ENCODE peak calls at places on chromosome 9, in ten cellular contexts. J, P, A, K, T, V, R, C, Y and S are unnamed samples.
A peak's percentile ranks its signal among the peaks of the same experiment; 100 is the strongest.

GRCh38 chr9:69376651-69377050 is 51.6 kb downstream of the ENTREP1 start:
- DNase-seq in J (no peak), P (no peak), A (no peak), K (peak; percentile 88), T (no peak), V (no peak), R (no peak), C (no peak), Y (peak; percentile 63), S (peak; percentile 87)

GRCh38 chr9:110669439-110669838 is 848 bp downstream of the MUSK start:
- DNase-seq in J (no peak), P (no peak), A (no peak), K (no peak), T (no peak), V (no peak), R (no peak), C (no peak), Y (no peak), S (no peak)

GRCh38 chr9:21070171-21070571 is 7.6 kb downstream of the IFNB1 start:
- DNase-seq in J (no peak), P (no peak), A (peak; percentile 60), K (peak; percentile 94), T (no peak), V (no peak), R (no peak), C (no peak), Y (peak; percentile 74), S (peak; percentile 88)

GRCh38 chr9:113317777-113318176 is 14.6 kb upstream of the RNF183 start:
- DNase-seq in J (no peak), P (no peak), A (no peak), K (no peak), T (no peak), V (no peak), R (no peak), C (no peak), Y (no peak), S (no peak)

GRCh38 chr9:91075279-91075678 is 273.7 kb downstream of the SYK start:
- DNase-seq in J (no peak), P (no peak), A (no peak), K (peak; percentile 24), T (no peak), V (no peak), R (no peak), C (no peak), Y (no peak), S (no peak)

GRCh38 chr9:132090771-132091170 is 11.1 kb upstream of the MED27 start:
- DNase-seq in J (no peak), P (no peak), A (no peak), K (peak; percentile 39), T (no peak), V (no peak), R (no peak), C (no peak), Y (peak; percentile 72), S (no peak)

GRCh38 chr9:21994526-21994995 is at the start of gene CDKN2B-AS1:
- DNase-seq in J (peak; percentile 56), P (peak; percentile 55), A (no peak), K (peak; percentile 83), T (peak; percentile 90), V (no peak), R (peak; percentile 65), C (no peak), Y (peak; percentile 80), S (peak; percentile 48)

GRCh38 chr9:95649801-95650213 is 133.0 kb upstream of the PTCH1 start:
- DNase-seq in J (no peak), P (no peak), A (peak; percentile 39), K (no peak), T (no peak), V (no peak), R (no peak), C (no peak), Y (peak; percentile 80), S (peak; percentile 37)